ENCODE peak calls at places on chromosomes 2 and 18, in six cellular contexts. E is ascending aorta, G is KBM-7, F is A549, H is GM12892, N is transverse colon. B is an unnamed sample.
A peak's percentile ranks its signal among the peaks of the same experiment; 100 is the strongest.

GRCh38 chr2:9229470-9229820 is 22.8 kb downstream of the ASAP2 start:
- DNase-seq in E (no peak), G (no peak), F (no peak), H (no peak), N (no peak), B (no peak)

GRCh38 chr2:20015482-20016083 is 3.1 kb upstream of the MATN3 start:
- DNase-seq in E (no peak), G (peak; percentile 65), F (peak; percentile 40), H (no peak), N (no peak), B (no peak)

GRCh38 chr2:28224648-28225471 is 167.8 kb upstream of the FOSL2 start:
- DNase-seq in E (no peak), G (no peak), F (no peak), H (no peak), N (no peak), B (no peak)

GRCh38 chr2:60861736-60862135 is 19.6 kb upstream of the REL start:
- DNase-seq in E (no peak), G (peak; percentile 37), F (no peak), H (no peak), N (no peak), B (no peak)

GRCh38 chr2:64192570-64193192 is 48.5 kb upstream of the PELI1 start:
- DNase-seq in E (no peak), G (no peak), F (no peak), H (no peak), N (no peak), B (no peak)

GRCh38 chr2:72131371-72131891 is 16.2 kb downstream of the CYP26B1 start:
- DNase-seq in E (no peak), G (no peak), F (no peak), H (no peak), N (no peak), B (no peak)

GRCh38 chr2:48452108-48452507 is 77.8 kb upstream of the STON1 start:
- DNase-seq in E (no peak), G (no peak), F (no peak), H (no peak), N (no peak), B (no peak)

GRCh38 chr2:656676-657075 is 20.5 kb downstream of the TMEM18 start:
- DNase-seq in E (no peak), G (no peak), F (no peak), H (no peak), N (no peak), B (no peak)

GRCh38 chr2:188385857-188386256 is 94.2 kb downstream of the GULP1 start:
- DNase-seq in E (no peak), G (no peak), F (no peak), H (no peak), N (no peak), B (no peak)

GRCh38 chr2:200609027-200609614 is 23.3 kb downstream of the AOX1 start:
- DNase-seq in E (no peak), G (no peak), F (peak; percentile 48), H (no peak), N (no peak), B (peak; percentile 56)

GRCh38 chr18:75238100-75238499 is 27.5 kb downstream of the TSHZ1 start:
- DNase-seq in E (no peak), G (no peak), F (no peak), H (no peak), N (no peak), B (no peak)

GRCh38 chr2:160646684-160647444 is 153.3 kb upstream of the RBMS1 start:
- DNase-seq in E (no peak), G (no peak), F (no peak), H (no peak), N (no peak), B (no peak)

GRCh38 chr18:47748093-47748796 is 182.2 kb downstream of the SMAD2 start:
- DNase-seq in E (no peak), G (no peak), F (no peak), H (no peak), N (no peak), B (no peak)

GRCh38 chr2:172094319-172095145 is 8.2 kb downstream of the DLX2 start:
- DNase-seq in E (no peak), G (peak; percentile 71), F (peak; percentile 43), H (no peak), N (no peak), B (no peak)

B was measured in psoas muscle.